ENCODE peak calls at places on chromosomes 13 and 19, in four cellular contexts. U is A549, W is gastrocnemius medialis, O is HCT116. L is an unnamed sample.

GRCh38 chr19:801861-802496 is 4.7 kb downstream of the PTBP1 start:
- DNase-seq in U (no peak), W (no peak), O (no peak), L (no peak)

GRCh38 chr13:112696001-112696868 is 6.4 kb downstream of the ATP11A start:
- DNase-seq in U (no peak), W (no peak), O (no peak), L (peak)

GRCh38 chr13:109610517-109610916 is 175.9 kb downstream of the IRS2 start:
- DNase-seq in U (peak), W (peak), O (peak), L (peak)

GRCh38 chr13:72163671-72164070 is 296.7 kb upstream of the DACH1 start:
- DNase-seq in U (no peak), W (no peak), O (no peak), L (no peak)

GRCh38 chr13:110841846-110842245 is 73.0 kb downstream of the ANKRD10 start:
- DNase-seq in U (no peak), W (no peak), O (no peak), L (no peak)

GRCh38 chr19:12884926-12885748 is 1.9 kb downstream of the KLF1 start:
- DNase-seq in U (peak), W (peak), O (no peak), L (peak)

GRCh38 chr13:21569686-21570085 is 34.3 kb downstream of the MICU2 start:
- DNase-seq in U (no peak), W (no peak), O (no peak), L (no peak)

GRCh38 chr13:97407540-97407939 is 26.4 kb upstream of the RAP2A start:
- DNase-seq in U (no peak), W (no peak), O (no peak), L (no peak)

GRCh38 chr19:2014731-2015610 is 543 bp downstream of the BTBD2 start:
- DNase-seq in U (no peak), W (no peak), O (no peak), L (peak)

GRCh38 chr19:3692141-3693029 is 7.9 kb downstream of the PIP5K1C start:
- DNase-seq in U (no peak), W (no peak), O (no peak), L (no peak)

GRCh38 chr13:98509271-98510155 is 67.4 kb downstream of the STK24 start:
- DNase-seq in U (peak), W (peak), O (peak), L (no peak)

GRCh38 chr19:1315470-1316166 is 29.9 kb downstream of the EFNA2 start:
- DNase-seq in U (peak), W (no peak), O (peak), L (peak)

GRCh38 chr13:96958286-96958891 is 35.9 kb downstream of the OXGR1 start:
- DNase-seq in U (peak), W (no peak), O (no peak), L (no peak)

GRCh38 chr19:31432411-31432810 is 83.2 kb upstream of the TSHZ3 start:
- DNase-seq in U (no peak), W (no peak), O (no peak), L (no peak)

GRCh38 chr13:20461860-20462532 is 63.7 kb downstream of the CRYL1 start:
- DNase-seq in U (no peak), W (no peak), O (no peak), L (no peak)

GRCh38 chr19:12868540-12869112 is 12.6 kb downstream of the DNASE2 start:
- DNase-seq in U (peak), W (no peak), O (no peak), L (no peak)

GRCh38 chr13:95833126-95833525 is 156.2 kb downstream of the DNAJC3 start:
- DNase-seq in U (no peak), W (no peak), O (no peak), L (no peak)

GRCh38 chr13:31625115-31625514 is 114.2 kb upstream of the RXFP2 start:
- DNase-seq in U (no peak), W (no peak), O (no peak), L (no peak)

GRCh38 chr13:80082396-80083096 is 258.4 kb downstream of the SPRY2 start:
- DNase-seq in U (no peak), W (no peak), O (no peak), L (no peak)

GRCh38 chr13:25752957-25753540 is 298.8 kb downstream of the SHISA2 start:
- DNase-seq in U (no peak), W (peak), O (no peak), L (no peak)

GRCh38 chr13:96527497-96527896 is 437.6 kb downstream of the HS6ST3 start:
- DNase-seq in U (no peak), W (no peak), O (no peak), L (no peak)

GRCh38 chr19:3618144-3618810 is 8.3 kb downstream of the CACTIN start:
- DNase-seq in U (peak), W (peak), O (no peak), L (peak)

GRCh38 chr13:105778196-105778595 is 757.3 kb downstream of the EFNB2 start:
- DNase-seq in U (no peak), W (no peak), O (no peak), L (no peak)

GRCh38 chr13:105773887-105774538 is 761.4 kb downstream of the EFNB2 start:
- DNase-seq in U (peak), W (no peak), O (peak), L (no peak)

GRCh38 chr13:105773241-105773640 is 762.2 kb downstream of the EFNB2 start:
- DNase-seq in U (no peak), W (no peak), O (no peak), L (no peak)

GRCh38 chr13:105774739-105775460 is 760.6 kb downstream of the EFNB2 start:
- DNase-seq in U (peak), W (no peak), O (peak), L (no peak)
- TF ChIP-seq CTCF in U (no peak), W (no peak), O (no peak), L (no peak)

DNA sequence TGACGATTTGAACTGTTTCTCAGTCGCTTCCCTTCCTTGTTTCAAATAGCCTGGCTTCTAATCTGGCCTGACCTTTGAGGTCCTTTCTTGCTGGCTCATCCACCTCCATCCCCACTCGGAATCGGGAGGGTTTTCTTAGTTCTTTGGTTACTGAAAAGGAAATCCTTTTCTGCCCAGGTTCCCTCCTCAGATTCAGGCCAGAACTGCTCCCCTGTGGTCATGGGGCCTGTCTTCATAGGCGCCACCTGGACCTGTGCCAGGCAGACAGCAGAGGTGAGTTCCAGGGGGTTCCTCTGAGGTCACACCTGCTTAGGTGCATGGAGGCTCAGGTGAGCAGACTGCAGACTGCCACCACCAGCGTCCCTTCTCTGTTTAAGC is 62.4 kb downstream of the AKAP11 start:
- DNase-seq in U (no peak), W (no peak), O (no peak), L (no peak)
- TF ChIP-seq POLR2A in U (no peak), W (no peak), O (no peak), L (no peak)

GRCh38 chr13:74836628-74837027 is 645.3 kb downstream of the TBC1D4 start:
- DNase-seq in U (no peak), W (no peak), O (no peak), L (no peak)
- TF ChIP-seq CTCF in U (no peak), W (no peak), O (no peak), L (no peak)

DNA sequence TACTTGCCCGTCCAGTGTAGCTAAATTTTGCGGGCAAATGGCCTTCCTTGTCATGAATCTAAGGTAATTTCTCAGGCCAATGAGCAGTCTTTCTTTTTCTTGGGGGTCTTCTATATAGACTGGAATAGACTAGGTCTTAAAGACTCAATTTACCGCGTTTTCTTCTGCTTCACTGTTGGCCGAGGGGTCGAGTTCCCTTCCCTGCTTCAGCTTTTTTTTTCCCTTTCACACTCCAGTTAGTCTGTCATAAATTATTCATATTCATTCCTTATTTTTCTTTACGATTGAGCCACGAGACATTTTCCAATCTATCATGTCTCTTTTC is 276 bp downstream of the ALG11 start:
- DNase-seq in U (no peak), W (no peak), O (no peak), L (no peak)
- TF ChIP-seq POLR2A in U (no peak), W (no peak), O (no peak), L (no peak)

GRCh38 chr19:55088543-55089265 is 13.0 kb downstream of the EPS8L1 start:
- DNase-seq in U (peak), W (no peak), O (no peak), L (peak)
- TF ChIP-seq CTCF in U (peak), W (peak), O (peak), L (peak)

GRCh38 chr19:46604781-46605355 is 3.7 kb downstream of the CALM3 start:
- DNase-seq in U (no peak), W (no peak), O (no peak), L (peak)

GRCh38 chr19:46603752-46604241 is 2.7 kb downstream of the CALM3 start:
- DNase-seq in U (no peak), W (no peak), O (no peak), L (peak)

GRCh38 chr19:46601318-46602224 is at the start of gene CALM3:
- DNase-seq in U (no peak), W (no peak), O (no peak), L (no peak)

GRCh38 chr19:46602392-46603194 is 1.5 kb downstream of the CALM3 start:
- DNase-seq in U (no peak), W (no peak), O (no peak), L (peak)

DNA sequence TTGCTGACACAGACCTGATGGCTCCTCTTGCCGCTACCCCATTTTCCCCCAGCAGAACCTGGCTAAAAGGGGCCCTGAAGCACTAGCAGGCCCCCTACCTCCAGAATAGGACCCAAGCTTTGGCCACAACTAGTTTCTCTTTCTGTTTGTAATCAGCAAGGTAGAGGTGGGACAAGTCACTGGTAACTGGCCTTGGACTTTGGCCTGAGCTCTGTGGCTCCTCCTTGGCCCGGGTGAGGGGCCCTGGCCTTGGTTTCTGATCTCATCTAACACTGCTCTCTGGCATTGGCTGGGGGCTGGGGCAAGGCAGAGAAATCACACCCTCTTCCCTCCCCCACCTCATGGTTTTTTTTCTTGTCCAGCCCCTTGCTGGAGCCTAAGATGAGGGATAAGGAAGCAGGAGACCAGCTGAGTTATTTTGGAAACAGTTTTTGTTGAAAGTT is 2.1 kb downstream of the CALM3 start:
- DNase-seq in U (no peak), W (no peak), O (no peak), L (peak)
- TF ChIP-seq POLR2A in U (no peak), W (no peak), O (no peak), L (no peak)

GRCh38 chr13:89361909-89362308 is 1690.7 kb downstream of the SLITRK5 start:
- DNase-seq in U (peak), W (no peak), O (no peak), L (no peak)
- TF ChIP-seq CTCF in U (peak), W (no peak), O (peak), L (no peak)

L was measured in spleen.